ENCODE peak calls at places on chromosomes 2 and 18, in nine cellular contexts. Q, P, U, V, B, Z, T, M and I are unnamed samples.

GRCh38 chr18:35938158-35938557 is 34.3 kb upstream of the RMP24 start:
- DNase-seq in V (no peak), P (no peak), M (no peak), T (no peak), Q (no peak), B (no peak), U (no peak), Z (no peak), I (no peak)

GRCh38 chr2:168528469-168528868 is 72.4 kb downstream of the CERS6 start:
- DNase-seq in B (no peak), Z (no peak), U (no peak), M (no peak), Q (no peak), T (no peak), P (no peak), V (no peak), I (no peak)

GRCh38 chr2:109349555-109350430 is 220.8 kb downstream of the SH3RF3 start:
- DNase-seq in M (no peak), U (no peak), P (no peak), T (peak; percentile 38), B (no peak), V (no peak), Z (no peak), Q (no peak), I (no peak)

GRCh38 chr18:76620326-76620813 is 125.3 kb upstream of the ZNF516 start:
- DNase-seq in B (peak; percentile 76), V (peak; percentile 82), Z (peak; percentile 53), Q (peak; percentile 87), U (peak; percentile 82), M (peak; percentile 64), T (peak; percentile 76), P (peak; percentile 9), I (no peak)

GRCh38 chr2:39120521-39120770 is 405 bp downstream of the SOS1 start:
- DNase-seq in U (no peak), P (no peak), V (no peak), B (no peak), Z (no peak), M (no peak), T (no peak), Q (no peak), I (no peak)

GRCh38 chr18:54154231-54154630 is 70.2 kb downstream of the MBD2 start:
- DNase-seq in B (no peak), Q (no peak), P (no peak), Z (no peak), T (no peak), M (no peak), U (no peak), V (no peak), I (no peak)

GRCh38 chr2:103289101-103289725 is 527.4 kb downstream of the TMEM182 start:
- DNase-seq in M (no peak), V (no peak), T (no peak), Q (peak; percentile 45), U (no peak), B (no peak), P (no peak), Z (no peak), I (no peak)

GRCh38 chr2:241834853-241835210 is 23.9 kb downstream of the PDCD1 start:
- DNase-seq in U (no peak), Q (no peak), Z (no peak), B (no peak), V (no peak), P (no peak), T (no peak), M (no peak), I (no peak)

GRCh38 chr2:113218283-113219091 is 44.7 kb downstream of the PSD4 start:
- DNase-seq in Q (no peak), T (no peak), P (no peak), V (peak; percentile 87), Z (no peak), M (peak; percentile 45), U (peak; percentile 88), B (peak; percentile 58), I (no peak)

GRCh38 chr2:113760400-113760799 is 4.0 kb upstream of the SLC35F5 start:
- DNase-seq in V (no peak), T (no peak), U (no peak), Q (no peak), Z (peak; percentile 22), M (no peak), B (no peak), P (no peak), I (no peak)

GRCh38 chr2:113183264-113183663 is 9.5 kb downstream of the PSD4 start:
- DNase-seq in T (no peak), Z (no peak), V (no peak), U (peak; percentile 35), M (no peak), B (no peak), P (no peak), Q (no peak), I (no peak)

GRCh38 chr2:48600204-48600813 is 17.3 kb upstream of the GTF2A1L start:
- DNase-seq in V (no peak), M (no peak), P (no peak), Z (no peak), U (no peak), T (peak; percentile 67), Q (peak; percentile 54), B (no peak), I (no peak)

GRCh38 chr18:46917808-46918600 is 602 bp downstream of the KATNAL2 start:
- DNase-seq in P (no peak), B (peak; percentile 39), T (peak; percentile 61), Z (peak; percentile 28), M (peak; percentile 30), V (no peak), Q (peak; percentile 48), U (no peak), I (peak; percentile 1)

GRCh38 chr2:29146197-29146596 is 31.0 kb downstream of the CLIP4 start:
- DNase-seq in Z (no peak), M (no peak), Q (no peak), B (no peak), P (no peak), U (no peak), T (no peak), V (no peak), I (no peak)

GRCh38 chr2:222862068-222862914 is 1.5 kb downstream of the ACSL3 start:
- DNase-seq in T (peak; percentile 47), V (no peak), P (no peak), U (no peak), M (no peak), B (no peak), Q (peak; percentile 27), Z (no peak), I (no peak)

GRCh38 chr2:172080641-172081230 is 4.6 kb upstream of the DLX1 start:
- DNase-seq in M (no peak), Z (no peak), V (no peak), B (no peak), U (no peak), Q (peak; percentile 37), T (no peak), P (no peak), I (no peak)

GRCh38 chr18:53909668-53910067 is 314.8 kb downstream of the MBD2 start:
- DNase-seq in T (no peak), Z (no peak), M (no peak), B (no peak), U (no peak), Q (no peak), V (no peak), P (no peak), I (no peak)

GRCh38 chr18:12253517-12254136 is 534 bp upstream of the CIDEA start:
- DNase-seq in B (no peak), U (no peak), M (peak; percentile 49), Z (no peak), P (no peak), V (no peak), Q (peak; percentile 44), T (peak; percentile 40), I (no peak)

GRCh38 chr2:47485177-47485576 is 82.2 kb downstream of the MSH2 start:
- DNase-seq in P (no peak), U (no peak), B (no peak), Q (no peak), V (no peak), Z (no peak), T (no peak), M (no peak), I (no peak)

GRCh38 chr2:27776097-27776496 is 4.6 kb downstream of the MRPL33 start:
- DNase-seq in Q (no peak), Z (peak; percentile 37), V (no peak), T (no peak), B (peak; percentile 51), M (peak; percentile 58), U (no peak), P (no peak), I (no peak)
- H3K36me3 ChIP-seq in Q (no peaks in the 10 kb centered on the region), Z (no peaks in the 10 kb centered on the region), V (peaks cover 55% of the 10 kb centered on the region), T (peaks cover 3% of the 10 kb centered on the region), B (peaks cover 69% of the 10 kb centered on the region), M (peaks cover 22% of the 10 kb centered on the region), U (no peaks in the 10 kb centered on the region), P (no peaks in the 10 kb centered on the region), I (peaks cover 18% of the 10 kb centered on the region)

GRCh38 chr2:66436546-66436945 is 1.6 kb downstream of the MEIS1 start:
- DNase-seq in Q (no peak), M (no peak), P (no peak), V (no peak), B (no peak), T (no peak), U (no peak), Z (no peak), I (no peak)
- H3K4me3 ChIP-seq in Q (peak overlapping the region; percentile 61), M (peak overlapping the region; percentile 81), P (no peak overlapping the region), V (peak overlapping the region; percentile 71), B (peak overlapping the region; percentile 70), T (peak overlapping the region; percentile 94), U (peak overlapping the region; percentile 91), Z (peak overlapping the region; percentile 53), I (no peak overlapping the region)

GRCh38 chr2:195252018-195252417 is 405.0 kb upstream of the SLC39A10 start:
- DNase-seq in M (no peak), P (no peak), Q (peak; percentile 8), U (no peak), Z (no peak), V (no peak), B (no peak), T (no peak), I (no peak)
- H3K9me3 ChIP-seq in M (peaks cover 36% of the 10 kb centered on the region), P (no peaks in the 10 kb centered on the region), Q (no peaks in the 10 kb centered on the region), U (no peaks in the 10 kb centered on the region), Z (no peaks in the 10 kb centered on the region), V (no peaks in the 10 kb centered on the region), B (peaks cover 6% of the 10 kb centered on the region), T (no peaks in the 10 kb centered on the region), I (no peaks in the 10 kb centered on the region)

GRCh38 chr2:151159109-151159690 is 102.5 kb downstream of the RBM43 start:
- DNase-seq in Q (peak; percentile 49), Z (no peak), P (no peak), T (no peak), U (no peak), M (no peak), B (no peak), V (no peak), I (no peak)

GRCh38 chr2:151166410-151166809 is 95.3 kb downstream of the RBM43 start:
- DNase-seq in T (no peak), P (no peak), V (no peak), B (no peak), M (no peak), Z (no peak), Q (no peak), U (no peak), I (no peak)

GRCh38 chr2:151156431-151156830 is 105.2 kb downstream of the RBM43 start:
- DNase-seq in T (no peak), Q (no peak), V (no peak), B (no peak), P (no peak), U (no peak), Z (no peak), M (no peak), I (no peak)

GRCh38 chr2:151156943-151157705 is 104.5 kb downstream of the RBM43 start:
- DNase-seq in B (no peak), Z (no peak), U (no peak), T (no peak), P (no peak), M (no peak), V (no peak), Q (no peak), I (no peak)

GRCh38 chr2:151162185-151162584 is 99.5 kb downstream of the RBM43 start:
- DNase-seq in P (no peak), Q (no peak), V (no peak), T (peak; percentile 11), M (no peak), Z (no peak), U (no peak), B (no peak), I (no peak)
- H3K36me3 ChIP-seq in P (no peaks in the 10 kb centered on the region), Q (no peaks in the 10 kb centered on the region), V (no peaks in the 10 kb centered on the region), T (no peaks in the 10 kb centered on the region), M (no peaks in the 10 kb centered on the region), Z (no peaks in the 10 kb centered on the region), U (no peaks in the 10 kb centered on the region), B (no peaks in the 10 kb centered on the region), I (no peaks in the 10 kb centered on the region)